ENCODE peak calls at places on chromosomes 16 and 17, in seven cellular contexts. P is stomach, G is ascending aorta, C is fibroblast of lung, L is Peyer's patch, A is adrenal gland, R is IMR-90. W is an unnamed sample. For H3K4me1, the result is how much of the 10 kb centered on the place peaks cover.

GRCh38 chr17:46818319-46818928 is at the start of gene WNT3:
- DNase-seq in P (no peak), G (no peak), C (no peak), L (peak), A (no peak), R (no peak), W (peak)

GRCh38 chr17:9022553-9023388 is 1.5 kb downstream of the NTN1 start:
- DNase-seq in P (no peak), G (peak), C (peak), L (no peak), A (no peak), R (no peak), W (no peak)

GRCh38 chr16:54118846-54119245 is 167.7 kb downstream of the IRX3 start:
- DNase-seq in P (no peak), G (no peak), C (peak), L (no peak), A (no peak), R (peak), W (no peak)

GRCh38 chr16:87360862-87361610 is 22.5 kb downstream of the FBXO31 start:
- DNase-seq in P (no peak), G (no peak), C (no peak), L (no peak), A (no peak), R (no peak), W (no peak)

GRCh38 chr17:41914358-41914766 is 4.4 kb downstream of the ACLY start:
- DNase-seq in P (no peak), G (no peak), C (no peak), L (no peak), A (no peak), R (peak), W (no peak)

GRCh38 chr17:73510981-73511442 is 133.2 kb downstream of the SDK2 start:
- DNase-seq in P (no peak), G (no peak), C (no peak), L (no peak), A (no peak), R (no peak), W (no peak)

GRCh38 chr17:80892900-80893603 is 98.6 kb upstream of the CHMP6 start:
- DNase-seq in P (no peak), G (no peak), C (peak), L (no peak), A (peak), R (peak), W (peak)

GRCh38 chr17:80166446-80166845 is 3.4 kb upstream of the CARD14 start:
- DNase-seq in P (no peak), G (no peak), C (no peak), L (no peak), A (no peak), R (no peak), W (no peak)

GRCh38 chr17:79026345-79027273 is 2.6 kb downstream of the C1QTNF1 start:
- DNase-seq in P (peak), G (peak), C (peak), L (no peak), A (peak), R (peak), W (no peak)

GRCh38 chr16:74735162-74735452 is 34.4 kb upstream of the MLKL start:
- DNase-seq in P (no peak), G (no peak), C (no peak), L (no peak), A (no peak), R (no peak), W (no peak)

GRCh38 chr16:87661561-87661960 is 59.3 kb downstream of the JPH3 start:
- DNase-seq in P (no peak), G (no peak), C (peak), L (peak), A (peak), R (peak), W (peak)

GRCh38 chr16:85984211-85984880 is 85.4 kb downstream of the IRF8 start:
- DNase-seq in P (no peak), G (peak), C (no peak), L (no peak), A (no peak), R (no peak), W (no peak)

DNA sequence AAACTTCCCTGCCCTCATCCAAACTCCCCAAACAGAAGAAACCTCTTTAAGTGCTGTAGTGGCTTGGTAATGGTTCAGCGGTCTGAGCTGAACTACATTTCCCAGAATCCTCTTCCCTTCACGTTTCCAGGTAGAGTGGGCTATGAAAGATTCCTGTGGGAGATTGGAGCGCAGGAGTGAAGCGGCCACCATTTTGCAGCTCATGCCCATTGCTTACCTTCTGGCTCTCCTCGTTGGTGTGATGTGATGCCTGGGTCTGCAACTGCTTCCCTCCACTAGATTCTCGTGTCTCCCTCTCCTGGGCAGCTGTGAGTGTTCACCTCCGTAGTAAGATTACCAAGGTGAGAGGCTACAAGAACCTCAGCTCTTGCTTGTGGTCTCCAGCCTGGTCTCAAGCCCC is 82.1 kb downstream of the GPR139 start:
- DNase-seq in P (no peak), G (no peak), C (no peak), L (no peak), A (no peak), R (no peak), W (no peak)
- TF ChIP-seq CTCF in P (no peak), G (no peak), C (no peak), L (no peak), A (no peak), R (no peak), W (no peak)

GRCh38 chr16:56425439-56425832 is at the start of gene AMFR:
- DNase-seq in P (peak), G (peak), C (peak), L (peak), A (peak), R (peak), W (peak)

GRCh38 chr16:56423584-56424403 is 1.6 kb downstream of the AMFR start:
- DNase-seq in P (no peak), G (no peak), C (no peak), L (no peak), A (no peak), R (no peak), W (no peak)

GRCh38 chr16:56426585-56426984 is 1.2 kb upstream of the AMFR start:
- DNase-seq in P (no peak), G (no peak), C (no peak), L (no peak), A (no peak), R (peak), W (no peak)

GRCh38 chr16:56424404-56424765 is 960 bp downstream of the AMFR start:
- DNase-seq in P (no peak), G (no peak), C (peak), L (no peak), A (no peak), R (no peak), W (no peak)

GRCh38 chr16:56424791-56425438 is 430 bp downstream of the AMFR start:
- DNase-seq in P (no peak), G (peak), C (peak), L (peak), A (peak), R (no peak), W (peak)
- H3K4me1 ChIP-seq in P (under half), G (under half), C (under half), L (under half), A (under half), R (under half), W (under half)

GRCh38 chr17:82444284-82444893 is 6.2 kb downstream of the CYBC1 start:
- DNase-seq in P (no peak), G (no peak), C (no peak), L (no peak), A (no peak), R (no peak), W (no peak)
- TF ChIP-seq CTCF in P (no peak), G (no peak), C (no peak), L (no peak), A (no peak), R (no peak), W (no peak)

GRCh38 chr16:89365996-89366395 is 124.4 kb downstream of the ANKRD11 start:
- DNase-seq in P (no peak), G (no peak), C (no peak), L (no peak), A (no peak), R (no peak), W (no peak)

GRCh38 chr16:89366561-89367537 is 123.5 kb downstream of the ANKRD11 start:
- DNase-seq in P (no peak), G (no peak), C (no peak), L (no peak), A (no peak), R (no peak), W (no peak)

GRCh38 chr16:89369266-89369895 is 121.0 kb downstream of the ANKRD11 start:
- DNase-seq in P (no peak), G (no peak), C (no peak), L (no peak), A (no peak), R (no peak), W (no peak)

GRCh38 chr16:89368604-89369249 is 121.6 kb downstream of the ANKRD11 start:
- DNase-seq in P (no peak), G (no peak), C (peak), L (no peak), A (no peak), R (no peak), W (no peak)

GRCh38 chr16:89367538-89368059 is 122.8 kb downstream of the ANKRD11 start:
- DNase-seq in P (no peak), G (no peak), C (no peak), L (no peak), A (no peak), R (no peak), W (no peak)
- H3K4me1 ChIP-seq in P (half or more), G (under half), C (under half), L (under half), A (under half), R (under half), W (half or more)

W was measured in CD8-positive, alpha-beta T cell.